ENCODE peak calls at places on chromosomes 3 and 15, in six cellular contexts. M is fibroblast of lung, L is foreskin fibroblast, X is neural progenitor cell, U is activated B cell treated with CpG ODN at 0.5 μM for 24 hours, N is GM06990. W is an unnamed sample.

GRCh38 chr3:116285781-116286180 is 159.5 kb downstream of the LSAMP start:
- DNase-seq in M (no peak), L (no peak), X (peak), U (no peak), N (no peak), W (no peak)

GRCh38 chr15:51647128-51647562 is 24.6 kb upstream of the DMXL2 start:
- DNase-seq in M (peak), U (no peak), X (no peak), N (no peak), L (peak), W (no peak)

GRCh38 chr15:78212008-78212407 is 22.4 kb downstream of the ACSBG1 start:
- DNase-seq in X (no peak), M (no peak), N (no peak), L (no peak), U (no peak), W (no peak)

GRCh38 chr3:81823882-81824395 is 62.5 kb upstream of the GBE1 start:
- DNase-seq in U (no peak), M (peak), X (no peak), N (no peak), L (peak), W (no peak)

GRCh38 chr3:47128110-47128509 is 35.8 kb downstream of the SETD2 start:
- DNase-seq in X (no peak), L (peak), N (no peak), M (peak), U (no peak), W (no peak)

GRCh38 chr15:70580958-70581357 is 182.4 kb downstream of the UACA start:
- DNase-seq in L (no peak), X (no peak), N (no peak), U (no peak), M (no peak), W (no peak)

GRCh38 chr15:64842099-64842940 is 605 bp downstream of the PLEKHO2 start:
- DNase-seq in X (peak), M (peak), U (no peak), N (no peak), L (peak), W (no peak)

GRCh38 chr3:57112206-57112605 is 51.7 kb downstream of the SPATA12 start:
- DNase-seq in X (peak), U (no peak), L (no peak), M (no peak), N (no peak), W (peak)

GRCh38 chr3:72316501-72317279 is 531.6 kb downstream of the SHQ1 start:
- DNase-seq in U (no peak), N (no peak), L (no peak), X (no peak), M (no peak), W (no peak)

GRCh38 chr15:76467136-76467535 is 130.6 kb downstream of the ISL2 start:
- DNase-seq in L (no peak), U (no peak), N (no peak), X (no peak), M (no peak), W (no peak)

GRCh38 chr3:55690746-55691540 is 203.8 kb upstream of the WNT5A start:
- DNase-seq in N (no peak), L (no peak), X (peak), U (no peak), M (no peak), W (peak)

GRCh38 chr3:151228291-151229125 is 25.5 kb upstream of the GPR171 start:
- DNase-seq in X (no peak), M (peak), N (no peak), U (no peak), L (peak), W (no peak)

GRCh38 chr3:55538158-55538557 is 51.1 kb upstream of the WNT5A start:
- DNase-seq in M (no peak), N (no peak), U (no peak), X (peak), L (no peak), W (no peak)

GRCh38 chr3:42101048-42101447 is 9.9 kb downstream of the TRAK1 start:
- DNase-seq in X (no peak), N (no peak), U (no peak), M (peak), L (peak), W (no peak)

GRCh38 chr3:23879485-23879884 is 37.3 kb downstream of the NKIRAS1 start:
- DNase-seq in U (no peak), L (no peak), M (no peak), N (no peak), X (no peak), W (no peak)

GRCh38 chr3:172223870-172224269 is 184.5 kb downstream of the FNDC3B start:
- DNase-seq in X (no peak), M (no peak), U (no peak), N (no peak), L (no peak), W (no peak)

GRCh38 chr3:45477026-45477725 is 88.8 kb downstream of the LARS2 start:
- DNase-seq in N (no peak), L (no peak), U (no peak), X (no peak), M (peak), W (no peak)

GRCh38 chr3:172692751-172693310 is 18.0 kb downstream of the NCEH1 start:
- DNase-seq in X (no peak), U (no peak), N (no peak), L (no peak), M (no peak), W (no peak)

GRCh38 chr15:28208583-28208982 is 109.5 kb upstream of the OCA2 start:
- DNase-seq in M (no peak), N (no peak), X (peak), L (no peak), U (no peak), W (no peak)

GRCh38 chr3:197012021-197012883 is 17.4 kb downstream of the MELTF start:
- DNase-seq in X (no peak), M (no peak), L (no peak), U (no peak), N (no peak), W (no peak)

GRCh38 chr15:101013769-101014223 is 94.6 kb downstream of the LRRK1 start:
- DNase-seq in X (no peak), N (no peak), M (no peak), L (no peak), U (no peak), W (no peak)

GRCh38 chr15:61003683-61004299 is 225.3 kb downstream of the RORA start:
- DNase-seq in M (no peak), L (peak), U (no peak), X (peak), N (no peak), W (no peak)

GRCh38 chr15:38354321-38354929 is 99.5 kb upstream of the FAM98B start:
- DNase-seq in X (peak), L (peak), N (peak), M (peak), U (peak), W (peak)

GRCh38 chr3:190595212-190595795 is 81.4 kb downstream of the IL1RAP start:
- DNase-seq in U (no peak), X (no peak), M (no peak), N (no peak), L (no peak), W (no peak)

GRCh38 chr3:184710870-184711365 is 946 bp downstream of the MAGEF1 start:
- DNase-seq in L (peak), U (peak), M (peak), N (peak), X (no peak), W (peak)

GRCh38 chr3:17039579-17039978 is 154.8 kb downstream of the PLCL2 start:
- DNase-seq in M (peak), N (no peak), X (no peak), L (peak), U (no peak), W (no peak)
- TF ChIP-seq CTCF in M (no peak), N (no peak), X (no peak), L (no peak), U (no peak), W (no peak)

GRCh38 chr15:92163641-92164040 is 230.0 kb upstream of the ST8SIA2 start:
- DNase-seq in L (no peak), M (no peak), N (no peak), X (no peak), U (no peak), W (no peak)
- TF ChIP-seq CTCF in L (no peak), M (no peak), N (no peak), X (no peak), U (no peak), W (no peak)

GRCh38 chr3:7075120-7075519 is 214.2 kb downstream of the GRM7 start:
- DNase-seq in M (no peak), L (no peak), N (no peak), X (no peak), U (no peak), W (no peak)

GRCh38 chr3:7070461-7070860 is 209.5 kb downstream of the GRM7 start:
- DNase-seq in N (no peak), L (no peak), X (no peak), M (no peak), U (no peak), W (no peak)

GRCh38 chr3:7074217-7074616 is 213.3 kb downstream of the GRM7 start:
- DNase-seq in M (no peak), N (no peak), U (no peak), L (no peak), X (no peak), W (no peak)

DNA sequence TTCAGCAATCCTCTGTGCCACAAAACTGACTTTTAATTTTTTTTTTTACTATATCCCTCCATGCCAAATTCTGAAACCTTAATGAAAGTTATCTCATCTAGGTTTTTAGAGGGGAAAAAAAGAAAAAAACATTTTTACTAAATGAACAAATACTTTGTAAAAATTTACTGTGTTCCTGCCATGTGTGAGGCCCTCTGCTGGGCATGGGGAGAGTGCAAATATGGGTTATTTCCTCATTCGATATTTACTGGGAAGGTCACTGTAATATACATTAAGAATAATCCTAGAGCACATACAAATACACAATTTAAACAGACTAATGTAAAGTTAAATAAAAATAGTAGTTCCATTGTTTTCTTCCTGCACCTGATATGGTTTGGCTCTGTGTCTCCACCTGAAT is 215.0 kb downstream of the GRM7 start:
- DNase-seq in U (no peak), X (no peak), N (no peak), L (no peak), M (no peak), W (no peak)
- TF ChIP-seq CTCF in U (no peak), X (peak), N (peak), L (no peak), M (no peak), W (no peak)

DNA sequence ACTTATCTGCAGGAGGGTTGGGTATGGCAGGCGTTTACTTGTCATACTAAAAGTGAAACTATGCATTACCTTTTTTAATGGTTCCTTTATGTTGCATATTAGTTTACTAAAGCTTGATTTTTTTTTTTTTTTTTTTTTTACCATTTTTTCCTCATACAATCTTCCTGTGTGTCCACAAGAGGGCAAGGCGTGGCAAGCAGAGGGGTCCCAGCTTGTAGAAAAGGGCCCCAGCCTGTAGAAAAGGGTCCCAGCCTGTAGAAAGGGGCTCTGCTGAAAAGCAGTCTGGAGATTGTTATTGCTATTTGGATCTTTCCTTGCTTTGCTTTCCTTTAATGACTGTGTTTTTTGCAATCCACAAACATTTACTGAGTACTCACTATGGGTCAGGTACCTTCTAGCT is 21.9 kb downstream of the MKRN2 start:
- DNase-seq in N (no peak), U (no peak), L (no peak), X (no peak), M (no peak), W (no peak)
- TF ChIP-seq CTCF in N (peak), U (no peak), L (no peak), X (peak), M (peak), W (no peak)

DNA sequence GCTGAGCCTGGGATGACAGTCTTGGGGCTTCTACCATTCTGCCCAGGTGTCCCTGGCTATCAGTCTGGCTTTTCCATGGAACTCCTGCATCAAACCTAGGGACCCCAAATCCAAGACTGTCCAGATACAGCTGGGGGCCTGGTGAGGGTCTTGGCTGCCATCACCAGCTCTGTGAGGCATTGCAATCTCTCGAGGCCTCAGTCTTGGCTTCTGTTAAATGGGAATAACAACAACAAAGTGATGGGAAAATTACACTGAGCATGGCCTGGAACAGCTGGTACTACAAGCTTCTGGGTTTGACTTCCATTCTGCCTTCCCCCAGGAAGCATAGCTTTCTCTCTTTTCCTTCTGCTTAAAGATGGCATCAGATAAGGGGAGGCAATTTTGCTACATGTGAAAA is 50.0 kb upstream of the LCTL start:
- DNase-seq in N (no peak), L (no peak), X (no peak), U (no peak), M (no peak), W (no peak)
- TF ChIP-seq CTCF in N (no peak), L (no peak), X (no peak), U (no peak), M (no peak), W (no peak)

GRCh38 chr15:80620931-80621330 is 74.2 kb upstream of the ABHD17C start:
- DNase-seq in U (no peak), X (no peak), M (no peak), L (peak), N (no peak), W (no peak)
- TF ChIP-seq CTCF in U (no peak), X (no peak), M (no peak), L (no peak), N (no peak), W (no peak)

GRCh38 chr3:140597364-140597763 is 80.5 kb upstream of the TRIM42 start:
- DNase-seq in N (no peak), M (no peak), X (no peak), U (no peak), L (no peak), W (no peak)
- TF ChIP-seq CTCF in N (no peak), M (no peak), X (no peak), U (no peak), L (no peak), W (no peak)

DNA sequence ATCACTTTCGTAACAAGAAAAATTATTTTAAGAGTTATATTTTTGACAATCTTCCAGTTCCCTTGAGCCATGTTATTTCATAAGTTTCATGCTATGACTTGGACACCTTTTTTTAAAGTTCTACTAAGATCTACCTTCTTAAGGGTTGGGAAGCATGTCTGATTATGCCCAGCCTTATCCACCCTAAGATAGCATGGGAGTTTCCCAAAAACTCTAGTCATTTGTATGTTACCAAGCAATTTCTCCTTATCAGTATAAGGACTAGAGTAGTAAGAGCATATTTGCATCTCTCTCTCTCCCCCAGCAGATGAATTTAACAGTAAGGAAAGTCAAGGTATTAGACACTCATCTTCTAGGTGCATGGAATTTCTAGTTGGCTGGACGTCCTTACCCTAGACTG is 85.1 kb upstream of the NTRK3 start:
- DNase-seq in X (no peak), U (no peak), N (no peak), M (no peak), L (no peak), W (no peak)
- TF ChIP-seq CTCF in X (no peak), U (no peak), N (no peak), M (no peak), L (no peak), W (no peak)